ENCODE peak calls at places on chromosomes 5 and 9, in six cellular contexts. Y, V, U, X, A and D are unnamed samples.

GRCh38 chr5:174410716-174411512 is 313.5 kb upstream of the MSX2 start:
- DNase-seq in X (no peak), V (no peak), Y (peak), A (no peak), U (no peak), D (no peak)

GRCh38 chr5:39015743-39016586 is 58.2 kb downstream of the RICTOR start:
- DNase-seq in A (no peak), X (peak), U (no peak), V (no peak), Y (peak), D (no peak)

GRCh38 chr5:2013301-2014057 is 130.8 kb upstream of the IRX4 start:
- DNase-seq in U (no peak), Y (no peak), V (no peak), X (no peak), A (no peak), D (no peak)

GRCh38 chr5:171128136-171128535 is 180.9 kb upstream of the TLX3 start:
- DNase-seq in X (no peak), V (no peak), A (no peak), Y (no peak), U (no peak), D (no peak)

GRCh38 chr9:33245341-33245740 is 5.4 kb downstream of the SPINK4 start:
- DNase-seq in U (no peak), V (no peak), Y (no peak), X (no peak), A (no peak), D (no peak)

GRCh38 chr5:115333164-115333563 is 36.7 kb upstream of the CCDC112 start:
- DNase-seq in V (no peak), Y (no peak), X (no peak), U (no peak), A (peak), D (no peak)

GRCh38 chr5:149371296-149371962 is 7.7 kb downstream of the IL17B start:
- DNase-seq in U (peak), Y (peak), X (peak), A (peak), V (peak), D (no peak)

GRCh38 chr9:76996700-76997099 is 22.8 kb upstream of the FOXB2 start:
- DNase-seq in U (no peak), V (peak), X (peak), A (peak), Y (peak), D (peak)

GRCh38 chr9:113986931-113987330 is 91.2 kb downstream of the AMBP start:
- DNase-seq in Y (no peak), A (no peak), X (no peak), V (no peak), U (no peak), D (no peak)

GRCh38 chr5:14417792-14418765 is 163.5 kb upstream of the OTULINL start:
- DNase-seq in A (no peak), X (no peak), U (no peak), V (no peak), Y (no peak), D (no peak)

GRCh38 chr5:62395210-62395950 is 8.3 kb downstream of the DIMT1 start:
- DNase-seq in X (no peak), V (no peak), A (no peak), Y (no peak), U (no peak), D (no peak)

GRCh38 chr5:14816999-14817761 is 54.4 kb downstream of the ANKH start:
- DNase-seq in X (no peak), U (no peak), A (no peak), Y (no peak), V (no peak), D (no peak)

GRCh38 chr5:31231171-31231570 is 37.7 kb downstream of the CDH6 start:
- DNase-seq in V (no peak), Y (no peak), A (no peak), X (no peak), U (no peak), D (no peak)

GRCh38 chr5:180046656-180047055 is 24.9 kb downstream of the RNF130 start:
- DNase-seq in V (no peak), A (no peak), Y (no peak), U (peak), X (no peak), D (no peak)

GRCh38 chr5:151772029-151772867 is 494 bp downstream of the G3BP1 start:
- DNase-seq in V (peak), A (peak), X (peak), Y (peak), U (peak), D (peak)

GRCh38 chr9:33473216-33473615 is 508 bp downstream of the NOL6 start:
- DNase-seq in A (peak), V (no peak), U (no peak), X (no peak), Y (no peak), D (no peak)

GRCh38 chr9:26261503-26262330 is 583.5 kb upstream of the TUSC1 start:
- DNase-seq in A (no peak), X (no peak), Y (peak), V (no peak), U (peak), D (no peak)

GRCh38 chr5:8685704-8686103 is 816.8 kb downstream of the MTRR start:
- DNase-seq in X (no peak), Y (no peak), U (no peak), V (peak), A (no peak), D (no peak)

GRCh38 chr5:1118738-1119137 is 6.9 kb upstream of the SLC12A7 start:
- DNase-seq in X (no peak), Y (no peak), A (peak), U (no peak), V (no peak), D (no peak)

GRCh38 chr9:18438300-18438925 is 35.5 kb upstream of the ADAMTSL1 start:
- DNase-seq in U (peak), A (no peak), X (no peak), V (peak), Y (no peak), D (peak)

GRCh38 chr9:130160862-130161470 is 11.2 kb upstream of the NCS1 start:
- DNase-seq in V (no peak), Y (no peak), U (no peak), X (no peak), A (no peak), D (no peak)

GRCh38 chr5:59583810-59584562 is 309.5 kb downstream of the PDE4D start:
- DNase-seq in X (no peak), U (no peak), A (no peak), V (no peak), Y (peak), D (no peak)

GRCh38 chr9:134678206-134678605 is 36.6 kb downstream of the COL5A1 start:
- DNase-seq in V (no peak), Y (no peak), U (no peak), X (no peak), A (no peak), D (no peak)

GRCh38 chr9:89177401-89178161 is 1.0 kb downstream of the SHC3 start:
- DNase-seq in A (no peak), V (peak), U (no peak), X (no peak), Y (no peak), D (no peak)

GRCh38 chr9:94212091-94212490 is 47.0 kb upstream of the ZNF169 start:
- DNase-seq in U (no peak), A (peak), Y (no peak), X (no peak), V (no peak), D (no peak)

GRCh38 chr5:181205735-181206401 is 872 bp upstream of the TRIM7 start:
- DNase-seq in Y (no peak), X (no peak), U (no peak), V (peak), A (no peak), D (no peak)

GRCh38 chr5:96567188-96567587 is 95.0 kb upstream of the CAST start:
- DNase-seq in X (no peak), Y (no peak), A (no peak), U (peak), V (no peak), D (no peak)

GRCh38 chr9:123355761-123356520 is at the start of gene CRB2:
- DNase-seq in A (peak), X (peak), Y (peak), V (peak), U (no peak), D (peak)

GRCh38 chr5:151742870-151743294 is 15.5 kb downstream of the ATOX1 start:
- DNase-seq in A (peak), Y (peak), U (peak), X (peak), V (peak), D (peak)

GRCh38 chr5:138948391-138949222 is 73.5 kb upstream of the LRRTM2 start:
- DNase-seq in Y (no peak), U (no peak), A (no peak), V (no peak), X (no peak), D (no peak)

GRCh38 chr5:181204561-181205401 is at the start of gene TRIM7:
- DNase-seq in Y (peak), A (peak), V (peak), U (peak), X (no peak), D (no peak)

GRCh38 chr5:1347571-1347970 is 2.7 kb upstream of the CLPTM1L start:
- DNase-seq in A (no peak), Y (no peak), U (no peak), X (no peak), V (no peak), D (no peak)

GRCh38 chr9:69324549-69325401 is at the start of gene ENTREP1:
- DNase-seq in U (peak), X (no peak), A (no peak), Y (peak), V (peak), D (no peak)

GRCh38 chr5:160602744-160603143 is 181.1 kb downstream of the PTTG1 start:
- DNase-seq in A (no peak), Y (no peak), U (no peak), V (no peak), X (no peak), D (no peak)

GRCh38 chr5:41842777-41843176 is 27.4 kb downstream of the OXCT1 start:
- DNase-seq in U (no peak), X (no peak), V (no peak), A (no peak), Y (no peak), D (no peak)

GRCh38 chr5:171630047-171630669 is 155.5 kb upstream of the SMIM23 start:
- DNase-seq in A (peak), X (no peak), V (peak), U (peak), Y (peak), D (no peak)

GRCh38 chr9:111759762-111760639 is 34.7 kb downstream of the SHOC1 start:
- DNase-seq in V (peak), U (peak), A (peak), Y (peak), X (peak), D (no peak)

GRCh38 chr5:135596788-135597187 is 18.0 kb upstream of the CXCL14 start:
- DNase-seq in V (no peak), A (no peak), Y (no peak), X (no peak), U (no peak), D (no peak)

GRCh38 chr9:115925424-115925823 is 228.2 kb upstream of the PAPPA start:
- DNase-seq in Y (no peak), V (no peak), A (no peak), X (no peak), U (no peak), D (no peak)

GRCh38 chr9:20356392-20357206 is 265.7 kb downstream of the MLLT3 start:
- DNase-seq in U (peak), A (no peak), Y (peak), V (peak), X (peak), D (peak)
- TF ChIP-seq JUN in U (no peak), A (no peak), Y (no peak), V (no peak), X (no peak), D (no peak)

DNA sequence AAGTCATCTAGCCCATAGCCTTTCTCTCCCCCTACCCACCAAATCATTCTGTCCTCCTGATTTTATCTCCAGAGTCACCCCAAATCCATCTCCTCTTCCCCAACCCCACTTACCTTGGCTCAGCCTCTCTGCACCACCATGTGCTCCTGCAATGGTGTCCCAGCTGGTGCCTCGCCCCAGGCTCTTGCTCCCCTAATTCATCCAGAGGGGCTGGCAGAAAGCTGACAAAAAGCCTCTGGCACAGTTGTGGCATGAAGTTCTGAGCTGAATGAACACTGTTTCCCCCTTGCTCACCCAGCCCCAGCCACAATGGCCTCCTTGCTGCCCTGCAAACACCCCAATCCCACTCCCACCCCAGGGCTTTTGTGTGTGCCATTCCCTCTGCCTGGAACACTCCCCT is 10.2 kb downstream of the RETREG1 start:
- DNase-seq in U (no peak), V (no peak), A (no peak), Y (no peak), X (no peak), D (no peak)
- TF ChIP-seq JUN in U (no peak), V (no peak), A (no peak), Y (no peak), X (no peak), D (no peak)

GRCh38 chr5:144703776-144704175 is 533.1 kb downstream of the KCTD16 start:
- DNase-seq in A (no peak), Y (no peak), U (no peak), X (no peak), V (no peak), D (no peak)

GRCh38 chr5:144691936-144692335 is 521.3 kb downstream of the KCTD16 start:
- DNase-seq in X (no peak), U (no peak), Y (no peak), V (no peak), A (no peak), D (no peak)

GRCh38 chr5:144698454-144698853 is 527.8 kb downstream of the KCTD16 start:
- DNase-seq in A (no peak), U (no peak), X (no peak), Y (no peak), V (no peak), D (no peak)

DNA sequence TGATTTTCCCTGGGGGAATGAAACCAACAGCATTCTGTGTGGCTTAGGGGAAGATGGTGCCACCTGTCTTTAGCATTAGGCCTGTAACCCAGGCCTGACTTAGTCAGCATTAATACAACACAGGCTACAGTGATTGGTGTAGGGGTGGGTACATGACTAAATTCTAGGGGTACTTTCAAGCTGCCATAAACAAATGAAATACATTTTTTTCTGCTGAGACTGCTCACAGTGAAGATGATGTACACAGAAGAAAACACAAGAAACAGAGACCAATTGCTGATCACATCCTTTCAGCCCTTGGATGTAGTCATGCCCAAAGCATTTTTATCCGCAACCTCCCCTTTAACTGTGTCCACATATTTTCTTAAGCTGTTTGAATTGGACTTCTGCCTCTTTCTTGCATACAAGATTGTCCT is 527.2 kb downstream of the KCTD16 start:
- DNase-seq in A (no peak), X (no peak), U (peak), V (no peak), Y (peak), D (no peak)
- TF ChIP-seq JUN in A (no peak), X (no peak), U (no peak), V (no peak), Y (no peak), D (no peak)

GRCh38 chr9:137216188-137216965 is 5.7 kb downstream of the RNF208 start:
- DNase-seq in Y (no peak), V (no peak), X (no peak), A (no peak), U (no peak), D (no peak)

GRCh38 chr9:137215196-137215986 is 6.6 kb downstream of the RNF208 start:
- DNase-seq in X (no peak), Y (no peak), U (no peak), A (no peak), V (no peak), D (no peak)

GRCh38 chr9:137218754-137219271 is 3.2 kb downstream of the RNF208 start:
- DNase-seq in X (peak), U (peak), V (no peak), Y (peak), A (peak), D (no peak)

GRCh38 chr9:137218212-137218753 is 3.8 kb downstream of the RNF208 start:
- DNase-seq in Y (no peak), V (no peak), X (no peak), A (no peak), U (no peak), D (no peak)

DNA sequence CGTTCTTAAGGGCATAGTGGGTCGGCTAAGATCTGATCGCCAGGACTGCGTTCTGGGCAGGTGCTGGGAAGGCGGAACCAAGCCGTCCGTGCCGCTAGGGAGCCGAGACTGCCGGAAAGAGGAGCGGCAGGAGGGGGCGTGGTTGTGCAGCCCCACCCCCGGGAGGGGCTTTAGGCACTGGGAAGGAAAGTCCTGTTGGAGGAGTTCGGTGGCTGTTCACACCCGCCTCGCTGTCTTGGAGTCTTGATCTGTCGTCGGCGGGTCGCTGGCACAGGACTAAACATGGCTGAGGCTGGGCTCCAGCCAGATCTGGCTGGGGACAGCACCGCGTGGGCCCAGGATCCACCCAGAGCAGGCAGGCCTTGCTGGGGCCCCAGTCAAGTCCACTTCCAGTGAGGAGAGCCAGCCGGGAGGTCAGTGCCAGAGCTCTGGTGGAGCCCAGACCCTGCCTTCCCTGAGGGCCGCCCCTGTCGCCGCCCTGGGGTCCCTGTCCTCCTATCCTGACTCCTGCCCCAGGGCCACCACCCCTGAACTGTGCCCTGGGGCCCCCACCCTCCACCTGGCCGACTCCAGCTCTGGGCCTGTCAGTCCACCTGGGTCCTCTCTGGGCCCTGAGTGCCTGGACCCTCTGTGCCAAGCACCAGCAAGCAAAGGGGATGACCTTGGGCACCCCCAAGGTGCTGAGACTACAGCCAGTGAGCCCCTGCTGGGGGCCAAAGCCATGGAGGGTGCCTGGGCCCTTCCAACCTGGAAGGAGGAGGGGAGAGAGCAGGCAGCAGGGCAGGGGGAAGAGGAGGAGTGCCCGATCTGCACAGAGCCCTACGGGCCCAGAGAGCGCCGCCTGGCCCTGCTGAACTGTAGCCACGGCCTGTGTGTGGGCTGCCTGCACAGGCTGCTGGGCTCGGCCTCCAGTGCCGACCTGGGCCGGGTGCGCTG is 4.5 kb downstream of the RNF208 start:
- DNase-seq in X (peak), U (no peak), Y (no peak), A (peak), V (peak), D (peak)
- TF ChIP-seq JUN in X (no peak), U (no peak), Y (no peak), A (no peak), V (no peak), D (no peak)

DNA sequence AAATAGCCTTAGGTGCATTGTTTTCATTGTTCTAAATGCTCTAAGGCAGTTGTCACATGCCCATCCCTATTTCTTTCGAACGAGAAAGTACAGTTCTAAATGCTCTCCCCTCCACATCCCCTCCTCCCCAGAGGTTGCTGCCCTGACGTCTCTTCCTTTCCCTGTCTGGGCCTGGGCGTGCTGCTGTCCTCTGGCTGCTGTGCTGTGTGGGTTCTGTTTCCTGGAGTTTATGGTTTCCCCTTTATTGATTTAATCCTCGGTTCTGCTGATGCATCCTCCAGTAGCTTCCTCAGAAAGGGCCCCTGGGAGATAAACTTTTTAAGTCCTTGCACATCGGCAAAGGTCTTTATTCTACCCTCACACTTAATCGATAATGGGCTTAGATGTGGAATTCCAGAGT is 48.8 kb downstream of the MVB12B start:
- DNase-seq in A (no peak), X (peak), V (no peak), Y (no peak), U (peak), D (no peak)
- TF ChIP-seq JUN in A (no peak), X (no peak), V (no peak), Y (no peak), U (no peak), D (no peak)

DNA sequence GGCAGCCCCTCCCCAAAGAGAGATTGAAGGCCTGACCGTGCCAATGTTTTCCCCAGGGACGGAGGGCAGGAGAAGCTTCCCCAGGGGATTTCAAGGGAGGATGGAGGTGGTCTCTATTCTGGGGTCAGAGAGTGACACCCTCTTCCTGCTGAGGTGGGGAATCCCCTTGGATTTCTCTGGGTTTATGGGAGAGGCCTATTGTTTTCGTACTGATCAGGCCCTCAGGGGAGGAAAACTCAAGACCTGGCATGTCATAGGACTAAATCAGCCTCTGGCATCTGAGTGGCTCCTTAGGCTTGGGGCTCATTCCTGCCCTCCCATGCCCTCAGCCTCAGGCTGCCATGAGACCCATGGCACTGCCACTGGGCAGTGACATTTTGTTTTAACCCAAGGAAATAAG is 44.6 kb downstream of the IRF1 start:
- DNase-seq in X (no peak), A (no peak), Y (no peak), V (no peak), U (no peak), D (no peak)
- TF ChIP-seq JUN in X (no peak), A (no peak), Y (no peak), V (no peak), U (no peak), D (no peak)